ENCODE peak calls at places on chromosomes 7 and 10, in six cellular contexts. A is foreskin keratinocyte; H is CD4-positive, alpha-beta memory T cell; V is ovary; X is left ventricle myocardium inferior; T is body of pancreas. U is an unnamed sample.

GRCh38 chr7:30862987-30863693 is 48.5 kb upstream of the AQP1 start:
- DNase-seq in T (no peak), V (no peak), H (no peak), X (no peak), A (no peak), U (no peak)

GRCh38 chr10:113450046-113450445 is 102.8 kb upstream of the HABP2 start:
- DNase-seq in X (no peak), H (no peak), V (no peak), A (no peak), T (no peak), U (no peak)

GRCh38 chr7:46357290-46357689 is 436.2 kb upstream of the IGFBP3 start:
- DNase-seq in T (no peak), H (no peak), A (no peak), V (no peak), X (no peak), U (no peak)

GRCh38 chr7:11193131-11193867 is 219.6 kb downstream of the PHF14 start:
- DNase-seq in A (no peak), V (peak; percentile 37), T (peak; percentile 17), H (no peak), X (no peak), U (peak; percentile 75)

GRCh38 chr7:66043681-66044497 is 31.7 kb upstream of the ASL start:
- DNase-seq in T (peak; percentile 77), V (peak; percentile 43), X (peak; percentile 51), A (no peak), H (peak; percentile 16), U (peak; percentile 52)

GRCh38 chr7:73716318-73716890 is 3.1 kb downstream of the STX1A start:
- DNase-seq in V (no peak), X (no peak), A (no peak), H (no peak), T (no peak), U (no peak)

GRCh38 chr10:119526149-119526548 is 16.4 kb downstream of the RGS10 start:
- DNase-seq in H (no peak), X (no peak), T (no peak), A (no peak), V (no peak), U (no peak)

GRCh38 chr7:120680986-120681385 is 177.0 kb downstream of the TSPAN12 start:
- DNase-seq in V (no peak), H (no peak), A (no peak), X (no peak), T (no peak), U (no peak)

GRCh38 chr7:134547738-134548054 is 1.2 kb upstream of the AKR1B15 start:
- DNase-seq in H (no peak), X (peak; percentile 62), T (peak; percentile 74), A (no peak), V (no peak), U (peak; percentile 88)

GRCh38 chr10:373516-374309 is 238.5 kb downstream of the ZMYND11 start:
- DNase-seq in H (no peak), A (peak; percentile 27), X (no peak), T (no peak), V (no peak), U (peak; percentile 67)

GRCh38 chr7:120554960-120555571 is 282.1 kb downstream of the KCND2 start:
- DNase-seq in A (no peak), T (peak; percentile 53), X (no peak), V (peak; percentile 14), H (no peak), U (peak; percentile 75)

GRCh38 chr7:94907420-94908203 is at the start of gene PPP1R9A:
- DNase-seq in A (no peak), V (peak; percentile 61), H (no peak), T (peak; percentile 74), X (peak; percentile 33), U (peak; percentile 71)

GRCh38 chr7:1144269-1144771 is 15.7 kb downstream of the ZFAND2A start:
- DNase-seq in T (peak; percentile 73), X (peak; percentile 50), V (no peak), A (no peak), H (no peak), U (no peak)

GRCh38 chr10:121076760-121077159 is 225.6 kb downstream of the WDR11 start:
- DNase-seq in A (no peak), H (no peak), X (peak; percentile 36), V (no peak), T (peak; percentile 14), U (no peak)

GRCh38 chr7:25742287-25742686 is 409.7 kb upstream of the NFE2L3 start:
- DNase-seq in X (no peak), V (no peak), H (no peak), T (no peak), A (no peak), U (no peak)
- H3K4me1 ChIP-seq in X (no peaks in the 10 kb centered on the region), V (no peaks in the 10 kb centered on the region), H (no peaks in the 10 kb centered on the region), T (no peaks in the 10 kb centered on the region), A (no peaks in the 10 kb centered on the region), U (peaks cover 8% of the 10 kb centered on the region)

GRCh38 chr10:13789448-13789829 is 202.7 kb downstream of the PRPF18 start:
- DNase-seq in X (no peak), T (no peak), H (no peak), V (no peak), A (no peak), U (no peak)

GRCh38 chr10:13794982-13795381 is 208.2 kb downstream of the PRPF18 start:
- DNase-seq in T (no peak), A (no peak), V (no peak), H (no peak), X (no peak), U (no peak)

GRCh38 chr10:13791483-13791882 is 204.7 kb downstream of the PRPF18 start:
- DNase-seq in V (no peak), A (no peak), X (no peak), T (no peak), H (no peak), U (no peak)

GRCh38 chr10:13790196-13790595 is 203.4 kb downstream of the PRPF18 start:
- DNase-seq in X (no peak), H (no peak), V (no peak), T (no peak), A (no peak), U (no peak)

DNA sequence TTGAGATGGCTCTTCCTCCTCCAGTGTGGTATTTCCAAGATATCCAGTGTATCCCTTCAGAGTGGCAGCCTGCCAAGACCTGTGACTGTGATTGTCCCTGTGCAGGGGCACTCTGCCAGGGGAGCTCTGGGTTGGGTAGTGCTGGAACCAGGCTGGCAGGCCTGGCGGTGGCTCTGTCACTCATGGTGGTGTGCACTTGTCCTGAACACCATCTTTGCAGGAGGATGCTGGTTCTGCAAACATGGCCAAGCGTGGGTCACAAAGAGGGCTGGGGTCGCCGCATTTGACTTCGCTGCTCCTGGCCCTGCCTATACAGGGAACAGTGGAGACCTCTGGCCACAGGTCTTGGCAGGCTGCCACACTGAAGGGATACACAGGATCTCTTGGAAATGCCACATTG is 205.2 kb downstream of the PRPF18 start:
- DNase-seq in H (no peak), X (peak; percentile 77), T (peak; percentile 55), A (no peak), V (peak; percentile 22), U (no peak)
- H3K4me1 ChIP-seq in H (peaks cover 64% of the 10 kb centered on the region), X (peaks cover 61% of the 10 kb centered on the region), T (peaks cover 20% of the 10 kb centered on the region), A (peaks cover 7% of the 10 kb centered on the region), V (peaks cover 3% of the 10 kb centered on the region), U (no peaks in the 10 kb centered on the region)

GRCh38 chr10:61942997-61943457 is 41.5 kb downstream of the ARID5B start:
- DNase-seq in T (no peak), V (no peak), H (peak; percentile 32), A (no peak), X (no peak), U (peak; percentile 81)

GRCh38 chr10:61936770-61937169 is 35.3 kb downstream of the ARID5B start:
- DNase-seq in T (no peak), H (no peak), A (no peak), V (no peak), X (no peak), U (no peak)

GRCh38 chr10:61941202-61941651 is 39.7 kb downstream of the ARID5B start:
- DNase-seq in V (no peak), A (no peak), X (no peak), H (no peak), T (no peak), U (no peak)

GRCh38 chr10:61937631-61938284 is 36.3 kb downstream of the ARID5B start:
- DNase-seq in V (no peak), X (no peak), A (peak; percentile 60), T (no peak), H (no peak), U (no peak)

DNA sequence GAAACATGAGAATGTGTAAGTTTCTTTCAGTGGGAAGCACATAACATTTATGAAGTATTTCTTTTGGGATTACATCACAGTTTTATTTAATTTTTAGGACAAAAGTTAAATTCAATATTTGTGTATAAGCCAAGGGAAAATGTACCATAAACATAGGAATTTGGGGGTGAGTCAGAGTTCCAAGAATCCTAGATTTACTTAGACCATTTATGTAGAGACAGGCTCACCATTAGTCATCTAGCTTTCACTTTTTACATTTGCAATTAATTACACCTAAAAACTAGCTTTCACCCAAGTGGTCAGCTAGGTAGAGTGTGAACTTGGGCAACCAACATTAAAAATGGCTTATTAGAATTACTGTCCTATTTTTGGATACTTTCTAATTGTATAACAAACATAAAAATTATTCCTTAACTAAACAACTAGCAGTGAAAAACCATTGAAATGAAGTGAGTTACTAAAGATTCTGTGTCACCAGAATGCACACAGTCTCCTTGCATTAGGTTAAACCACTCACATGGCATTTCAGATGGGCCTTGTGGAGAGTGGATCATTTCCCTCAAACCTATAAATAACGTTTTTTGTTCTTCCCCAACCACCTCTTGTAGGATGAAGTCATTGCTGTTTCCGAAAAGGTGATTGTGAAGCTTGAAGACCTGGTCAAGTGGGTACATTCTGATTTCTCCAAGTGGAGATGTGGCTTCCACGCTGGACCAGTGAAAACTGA is 38.2 kb downstream of the ARID5B start:
- DNase-seq in X (no peak), V (no peak), A (peak; percentile 62), T (no peak), H (no peak), U (peak; percentile 73)
- H3K4me1 ChIP-seq in X (peaks cover 35% of the 10 kb centered on the region), V (peaks cover 3% of the 10 kb centered on the region), A (peaks cover 44% of the 10 kb centered on the region), T (peaks cover 29% of the 10 kb centered on the region), H (peaks cover 78% of the 10 kb centered on the region), U (no peaks in the 10 kb centered on the region)

GRCh38 chr7:24885305-24885704 is 94.7 kb downstream of the OSBPL3 start:
- DNase-seq in T (peak; percentile 36), H (no peak), A (no peak), X (no peak), V (no peak), U (no peak)
- H3K4me1 ChIP-seq in T (peaks cover 7% of the 10 kb centered on the region), H (peaks cover 10% of the 10 kb centered on the region), A (peaks cover 15% of the 10 kb centered on the region), X (peaks cover 25% of the 10 kb centered on the region), V (peaks cover 2% of the 10 kb centered on the region), U (no peaks in the 10 kb centered on the region)

GRCh38 chr10:86667421-86668181 is 710 bp upstream of the LDB3 start:
- DNase-seq in H (no peak), A (no peak), X (peak; percentile 75), V (no peak), T (peak; percentile 17), U (no peak)
- H3K4me1 ChIP-seq in H (no peaks in the 10 kb centered on the region), A (no peaks in the 10 kb centered on the region), X (peaks cover 83% of the 10 kb centered on the region), V (peaks cover 32% of the 10 kb centered on the region), T (peaks cover 24% of the 10 kb centered on the region), U (peaks cover 69% of the 10 kb centered on the region)

GRCh38 chr7:27118580-27118979 is 12.0 kb downstream of the HOXA4 start:
- DNase-seq in X (no peak), A (no peak), V (no peak), T (no peak), H (no peak), U (no peak)
- H3K4me1 ChIP-seq in X (peaks cover 21% of the 10 kb centered on the region), A (peaks cover 10% of the 10 kb centered on the region), V (no peaks in the 10 kb centered on the region), T (peaks cover 15% of the 10 kb centered on the region), H (no peaks in the 10 kb centered on the region), U (peaks cover 5% of the 10 kb centered on the region)